ENCODE peak calls at places on chromosomes 2 and 18, in five cellular contexts. A, X, Y, Z and G are unnamed samples.

GRCh38 chr2:49360051-49360767 is 205.9 kb upstream of the FSHR start:
- DNase-seq in A (no peak), X (peak; percentile 20), Y (no peak), Z (no peak), G (no peak)

GRCh38 chr18:9449580-9449979 is 25.7 kb upstream of the RALBP1 start:
- DNase-seq in A (no peak), X (no peak), Y (no peak), Z (no peak), G (no peak)

GRCh38 chr18:48032876-48033769 is 102.7 kb upstream of the SMAD2 start:
- DNase-seq in A (no peak), X (peak; percentile 60), Y (no peak), Z (peak; percentile 55), G (no peak)

GRCh38 chr2:119440873-119441272 is 9.2 kb downstream of the TMEM37 start:
- DNase-seq in A (no peak), X (no peak), Y (no peak), Z (no peak), G (no peak)

GRCh38 chr2:64562148-64562784 is 38.1 kb downstream of the AFTPH start:
- DNase-seq in A (no peak), X (no peak), Y (peak; percentile 57), Z (no peak), G (peak; percentile 42)

GRCh38 chr2:239398536-239398935 is 2.3 kb downstream of the HDAC4 start:
- DNase-seq in A (no peak), X (no peak), Y (no peak), Z (no peak), G (no peak)

GRCh38 chr18:54878057-54878661 is 49.9 kb downstream of the RAB27B start:
- DNase-seq in A (no peak), X (no peak), Y (no peak), Z (no peak), G (no peak)

GRCh38 chr18:28175930-28176673 is 828 bp downstream of the CDH2 start:
- DNase-seq in A (peak; percentile 18), X (no peak), Y (peak; percentile 46), Z (no peak), G (peak; percentile 62)

GRCh38 chr2:96296925-96297324 is 8.4 kb downstream of the SNRNP200 start:
- DNase-seq in A (no peak), X (no peak), Y (no peak), Z (no peak), G (no peak)

GRCh38 chr18:3526421-3527354 is 76.7 kb downstream of the TGIF1 start:
- DNase-seq in A (no peak), X (no peak), Y (no peak), Z (no peak), G (peak; percentile 79)

GRCh38 chr2:100427627-100428258 is 10.3 kb upstream of the CHST10 start:
- DNase-seq in A (no peak), X (no peak), Y (peak; percentile 52), Z (no peak), G (peak; percentile 62)

GRCh38 chr2:193584001-193584400 is 1389.3 kb upstream of the TMEFF2 start:
- DNase-seq in A (no peak), X (no peak), Y (no peak), Z (no peak), G (peak; percentile 5)

GRCh38 chr2:127584047-127584446 is 48.6 kb downstream of the MYO7B start:
- DNase-seq in A (no peak), X (no peak), Y (no peak), Z (peak; percentile 50), G (no peak)

GRCh38 chr2:71174207-71174606 is 43.8 kb downstream of the MPHOSPH10 start:
- DNase-seq in A (no peak), X (no peak), Y (no peak), Z (no peak), G (no peak)

GRCh38 chr2:204571041-204571440 is 25.8 kb downstream of the PARD3B start:
- DNase-seq in A (no peak), X (no peak), Y (no peak), Z (no peak), G (no peak)

GRCh38 chr2:210502997-210503621 is 26.6 kb upstream of the LANCL1 start:
- DNase-seq in A (no peak), X (no peak), Y (peak; percentile 55), Z (no peak), G (peak; percentile 67)

GRCh38 chr2:83943265-83943664 is 515.8 kb downstream of the SUCLG1 start:
- DNase-seq in A (no peak), X (no peak), Y (no peak), Z (peak; percentile 37), G (no peak)

GRCh38 chr2:129905664-129906081 is 73.8 kb upstream of the RAB6C start:
- DNase-seq in A (no peak), X (no peak), Y (no peak), Z (peak; percentile 33), G (no peak)

GRCh38 chr2:675460-675859 is 1.7 kb downstream of the TMEM18 start:
- DNase-seq in A (no peak), X (no peak), Y (no peak), Z (no peak), G (no peak)

GRCh38 chr2:17441055-17441771 is 77.0 kb downstream of the RAD51AP2 start:
- DNase-seq in A (no peak), X (peak; percentile 88), Y (no peak), Z (no peak), G (no peak)

GRCh38 chr18:63317982-63318881 is 1.3 kb downstream of the BCL2 start:
- DNase-seq in A (peak; percentile 62), X (no peak), Y (no peak), Z (peak; percentile 89), G (peak; percentile 35)

GRCh38 chr2:235141411-235142128 is 189.8 kb downstream of the SH3BP4 start:
- DNase-seq in A (no peak), X (no peak), Y (no peak), Z (no peak), G (no peak)

GRCh38 chr2:201151127-201152074 is 31.5 kb upstream of the CASP10 start:
- DNase-seq in A (no peak), X (peak; percentile 87), Y (peak; percentile 84), Z (no peak), G (no peak)

GRCh38 chr2:240704651-240705050 is 13.0 kb downstream of the AQP12A start:
- DNase-seq in A (peak; percentile 4), X (no peak), Y (no peak), Z (peak; percentile 63), G (no peak)

DNA sequence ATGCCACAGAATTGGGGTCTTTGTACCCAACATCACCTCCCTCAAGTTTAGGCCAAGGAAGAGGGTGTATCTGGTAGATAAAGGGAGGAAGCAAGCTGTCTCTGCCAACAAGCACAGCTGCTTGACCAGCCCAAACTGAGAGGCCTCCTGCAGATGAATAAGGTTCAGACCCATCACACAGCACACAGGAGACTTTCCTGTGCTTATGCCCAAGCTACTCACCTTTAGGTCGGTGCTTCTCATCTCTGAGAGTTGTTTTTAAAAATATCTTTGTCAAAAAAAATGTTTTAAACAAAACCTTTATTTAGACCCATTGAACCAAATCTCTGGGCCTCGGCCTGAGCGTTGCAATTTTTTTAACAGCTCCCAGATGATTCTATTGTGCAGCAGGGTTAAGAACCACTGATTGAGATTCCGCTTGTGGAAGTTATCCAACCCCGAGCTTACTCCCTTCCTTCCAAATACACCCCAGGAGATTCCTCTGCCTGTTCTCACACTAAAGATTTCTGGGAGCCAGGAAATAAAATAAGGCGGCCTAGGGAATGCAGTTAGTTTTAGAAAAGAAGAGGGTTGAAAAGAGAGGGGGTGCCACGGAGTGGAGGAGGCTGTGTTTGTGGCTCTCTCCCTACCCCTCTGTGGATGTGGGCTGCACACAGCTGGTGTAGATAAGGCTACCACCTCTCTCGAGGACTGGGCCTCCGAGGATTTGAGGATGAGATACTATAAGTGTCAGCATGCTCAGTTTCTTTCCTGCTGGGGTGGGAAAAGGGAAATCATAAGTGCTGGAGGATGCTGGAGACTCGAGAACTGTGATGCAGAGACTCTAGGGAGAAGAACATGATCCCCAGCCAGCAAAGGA is 24.9 kb upstream of the SP3 start:
- DNase-seq in A (no peak), X (no peak), Y (no peak), Z (no peak), G (no peak)
- H3K4me1 ChIP-seq in A (peaks cover 40% of the 10 kb centered on the region), X (peaks cover 12% of the 10 kb centered on the region), Y (no peaks in the 10 kb centered on the region), Z (peaks cover 20% of the 10 kb centered on the region), G (no peaks in the 10 kb centered on the region)

GRCh38 chr18:31246460-31246859 is 71.5 kb upstream of the DSG1 start:
- DNase-seq in A (no peak), X (no peak), Y (no peak), Z (no peak), G (no peak)

GRCh38 chr18:31248783-31249521 is 69.0 kb upstream of the DSG1 start:
- DNase-seq in A (no peak), X (no peak), Y (no peak), Z (no peak), G (no peak)

GRCh38 chr18:31245820-31246219 is 72.1 kb upstream of the DSG1 start:
- DNase-seq in A (no peak), X (no peak), Y (no peak), Z (no peak), G (no peak)

GRCh38 chr18:31244737-31245432 is 73.1 kb upstream of the DSG1 start:
- DNase-seq in A (no peak), X (peak; percentile 81), Y (peak; percentile 44), Z (no peak), G (no peak)

DNA sequence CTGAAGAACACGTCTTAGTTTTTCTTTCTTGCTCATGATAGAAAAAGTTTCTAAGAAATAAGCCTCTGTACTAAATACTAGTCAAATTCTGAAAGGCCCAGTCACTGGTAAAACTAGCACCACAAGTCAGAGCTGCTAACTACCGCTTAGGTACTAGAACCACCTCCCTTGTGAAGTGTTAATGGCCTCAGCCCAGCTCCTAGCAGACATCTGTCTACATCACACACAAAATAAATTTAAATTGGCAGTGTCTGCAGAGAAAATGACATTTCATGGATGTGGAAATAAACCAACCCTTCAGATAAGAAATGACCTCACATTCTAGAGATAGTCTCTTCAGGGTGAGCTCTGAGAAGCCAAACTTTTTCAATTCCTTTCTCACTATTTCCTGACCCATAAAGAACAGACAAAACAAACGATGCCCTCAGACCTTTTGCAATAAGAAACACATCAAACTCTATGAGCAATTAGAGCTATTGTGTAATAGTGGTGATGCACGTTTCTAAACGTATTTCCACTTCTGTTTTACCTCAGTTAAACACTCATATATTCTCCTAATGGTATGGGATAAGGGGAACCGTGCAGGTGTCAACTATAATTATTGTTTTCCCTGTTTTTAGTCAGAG is 70.3 kb upstream of the DSG1 start:
- DNase-seq in A (no peak), X (peak; percentile 35), Y (no peak), Z (no peak), G (peak; percentile 34)
- H3K4me1 ChIP-seq in A (peaks cover 11% of the 10 kb centered on the region), X (peaks cover 41% of the 10 kb centered on the region), Y (peaks cover 17% of the 10 kb centered on the region), Z (no peaks in the 10 kb centered on the region), G (peaks cover 19% of the 10 kb centered on the region)

DNA sequence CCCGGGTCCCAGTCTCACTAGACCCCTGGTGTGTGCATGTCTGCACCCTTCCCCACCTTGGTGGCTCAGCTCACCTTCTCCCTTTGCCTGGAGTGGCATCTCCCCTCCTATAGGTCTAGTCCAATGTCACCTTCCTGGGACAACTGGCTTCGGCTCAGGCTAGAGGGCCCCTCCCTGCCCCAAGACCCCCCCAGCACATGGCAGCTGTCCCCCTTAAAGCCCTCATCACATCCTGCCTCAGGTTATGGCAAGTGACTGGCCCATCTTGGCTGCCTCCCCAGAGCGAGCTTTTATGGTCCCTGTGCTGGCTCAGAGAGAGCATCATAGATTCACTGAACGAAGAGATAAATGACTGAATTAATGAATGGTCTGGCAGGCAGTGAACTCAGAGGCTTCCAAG is 9.6 kb downstream of the CAPG start:
- DNase-seq in A (no peak), X (no peak), Y (no peak), Z (peak; percentile 27), G (no peak)
- H3K4me1 ChIP-seq in A (no peaks in the 10 kb centered on the region), X (peaks cover 28% of the 10 kb centered on the region), Y (peaks cover 4% of the 10 kb centered on the region), Z (no peaks in the 10 kb centered on the region), G (no peaks in the 10 kb centered on the region)

DNA sequence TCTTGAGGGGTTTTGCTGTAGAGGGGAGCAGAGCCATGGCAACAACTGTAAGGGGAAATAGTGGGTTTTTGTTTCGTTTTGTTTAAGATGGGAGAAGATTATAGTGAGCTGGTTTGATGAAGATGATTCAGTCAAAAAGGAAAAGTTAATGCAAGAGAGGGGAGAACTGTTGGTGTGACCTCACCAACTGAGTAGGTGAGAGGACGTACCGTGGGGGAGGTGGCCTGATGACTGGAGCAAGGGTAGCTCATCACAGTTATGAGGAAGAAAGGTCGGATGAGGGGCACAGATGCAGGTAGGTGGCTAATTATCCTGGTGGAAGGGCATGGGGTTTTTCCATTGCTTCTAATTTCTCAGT is 10.7 kb downstream of the ITGA6 start:
- DNase-seq in A (no peak), X (peak; percentile 63), Y (no peak), Z (no peak), G (no peak)
- H3K4me1 ChIP-seq in A (peaks cover 44% of the 10 kb centered on the region), X (peaks cover 96% of the 10 kb centered on the region), Y (peaks cover 67% of the 10 kb centered on the region), Z (no peaks in the 10 kb centered on the region), G (peaks cover 13% of the 10 kb centered on the region)